ENCODE peak calls at places on chromosomes 1 and 21, in eight cellular contexts. G, F, K, N, S, X, J and U are unnamed samples.
A peak's percentile ranks its signal among the peaks of the same experiment; 100 is the strongest.

GRCh38 chr1:18473195-18473815 is 7.4 kb upstream of the KLHDC7A start:
- DNase-seq in N (no peak), K (no peak), F (no peak), J (no peak), S (no peak), G (no peak), X (no peak), U (no peak)

GRCh38 chr1:184632415-184633175 is 122.1 kb downstream of the EDEM3 start:
- DNase-seq in N (no peak), F (no peak), K (no peak), S (no peak), G (no peak), X (no peak), J (no peak), U (peak; percentile 56)

GRCh38 chr1:222798111-222798510 is 16.7 kb upstream of the DISP1 start:
- DNase-seq in N (no peak), J (no peak), S (no peak), F (peak; percentile 21), K (no peak), G (no peak), X (no peak), U (no peak)

GRCh38 chr1:161068306-161069200 is 1.1 kb downstream of the ARHGAP30 start:
- DNase-seq in F (no peak), S (no peak), G (peak; percentile 94), N (no peak), X (peak; percentile 56), K (no peak), J (no peak), U (no peak)

GRCh38 chr1:117607471-117607870 is 1.6 kb downstream of the TENT5C start:
- DNase-seq in J (no peak), X (peak; percentile 74), S (no peak), G (peak; percentile 93), F (no peak), N (no peak), K (peak; percentile 21), U (no peak)

GRCh38 chr1:53763911-53764310 is 24.9 kb upstream of the GLIS1 start:
- DNase-seq in K (no peak), N (no peak), X (no peak), G (no peak), S (no peak), F (no peak), J (no peak), U (no peak)

GRCh38 chr1:184219414-184219813 is 167.4 kb upstream of the C1orf21 start:
- DNase-seq in X (no peak), K (no peak), F (no peak), G (peak; percentile 31), N (no peak), J (no peak), S (no peak), U (no peak)

GRCh38 chr1:19430121-19431068 is 54.9 kb downstream of the CAPZB start:
- DNase-seq in F (peak; percentile 56), S (no peak), G (no peak), N (peak; percentile 40), J (peak; percentile 58), X (no peak), K (no peak), U (no peak)

GRCh38 chr21:34582506-34583150 is 32.3 kb downstream of the RCAN1 start:
- DNase-seq in F (peak; percentile 75), S (peak; percentile 57), G (peak; percentile 62), X (peak; percentile 70), N (no peak), K (no peak), J (no peak), U (no peak)

GRCh38 chr1:9634582-9634981 is 16.9 kb upstream of the PIK3CD start:
- DNase-seq in S (no peak), N (no peak), K (no peak), J (no peak), G (no peak), X (no peak), F (no peak), U (no peak)

GRCh38 chr1:84415386-84415785 is 17.1 kb downstream of the DNASE2B start:
- DNase-seq in X (no peak), S (no peak), F (peak; percentile 15), K (no peak), J (no peak), G (no peak), N (no peak), U (no peak)

GRCh38 chr1:212609701-212610574 is 1.4 kb downstream of the ATF3 start:
- DNase-seq in F (peak; percentile 23), N (no peak), K (no peak), S (no peak), G (no peak), J (no peak), X (no peak), U (no peak)

GRCh38 chr21:44764319-44765230 is 37.0 kb downstream of the UBE2G2 start:
- DNase-seq in G (no peak), N (no peak), S (no peak), X (no peak), J (no peak), F (no peak), K (no peak), U (no peak)

GRCh38 chr1:21060523-21060922 is 116.2 kb downstream of the EIF4G3 start:
- DNase-seq in J (no peak), S (no peak), K (no peak), X (no peak), N (no peak), F (no peak), G (no peak), U (no peak)

GRCh38 chr1:162023181-162023546 is 505 bp downstream of the OLFML2B start:
- DNase-seq in J (no peak), N (no peak), K (no peak), F (no peak), G (no peak), S (peak; percentile 56), X (no peak), U (no peak)

GRCh38 chr1:227353186-227353585 is 34.9 kb upstream of the CDC42BPA start:
- DNase-seq in X (no peak), S (no peak), K (no peak), N (no peak), F (no peak), J (no peak), G (no peak), U (no peak)

GRCh38 chr1:111660204-111661150 is 40.9 kb downstream of the RAP1A start:
- DNase-seq in F (peak; percentile 29), N (no peak), J (no peak), G (peak; percentile 13), X (no peak), K (no peak), S (no peak), U (no peak)

GRCh38 chr1:244100691-244101453 is 49.8 kb downstream of the ZBTB18 start:
- DNase-seq in F (no peak), S (peak; percentile 32), J (no peak), G (no peak), X (no peak), N (no peak), K (no peak), U (no peak)

GRCh38 chr21:32538147-32538792 is 47.1 kb downstream of the TCP10L start:
- DNase-seq in F (no peak), G (peak; percentile 42), J (no peak), S (no peak), K (no peak), N (no peak), X (no peak), U (no peak)

GRCh38 chr1:240092301-240093119 is 827 bp downstream of the FMN2 start:
- DNase-seq in X (peak; percentile 57), S (peak; percentile 80), N (peak; percentile 73), K (peak; percentile 31), F (peak; percentile 73), G (no peak), J (no peak), U (peak; percentile 77)

GRCh38 chr21:34949045-34949444 is 100.1 kb downstream of the RUNX1 start:
- DNase-seq in K (no peak), X (no peak), N (no peak), J (no peak), S (no peak), F (no peak), G (no peak), U (no peak)

GRCh38 chr1:41710980-41711379 is 207.7 kb downstream of the HIVEP3 start:
- DNase-seq in N (no peak), S (no peak), J (no peak), G (no peak), K (no peak), F (no peak), X (no peak), U (no peak)

GRCh38 chr1:215710340-215710971 is 143.4 kb downstream of the KCTD3 start:
- DNase-seq in J (peak; percentile 32), N (no peak), G (peak; percentile 73), X (peak; percentile 97), K (peak; percentile 52), F (peak; percentile 60), S (peak; percentile 73), U (peak; percentile 21)

GRCh38 chr1:17615157-17615556 is 75.7 kb downstream of the ARHGEF10L start:
- DNase-seq in N (no peak), X (no peak), K (no peak), J (no peak), F (no peak), S (no peak), G (no peak), U (no peak)